ENCODE peak calls at places on chromosomes 7 and 10, in six cellular contexts. One of them, this sample, is unnamed.

GRCh38 chr10:97991875-97992274 is 38.5 kb downstream of the CRTAC1 start:
- DNase-seq in mesothelial cell of epicardium: no peak
- DNase-seq in lower lobe of right lung: no peak
- DNase-seq in GM13977: no peak
- DNase-seq in cardiac fibroblast: peak
- DNase-seq in activated T-helper 1 cell treated with anti-CD3 and anti-CD28 coated beads, Interleukin-2, amount 50 U/mL, for 16 hours: no peak
- DNase-seq in this sample: peak

GRCh38 chr10:28391283-28391682 is 88.4 kb upstream of the MPP7 start:
- DNase-seq in mesothelial cell of epicardium: no peak
- DNase-seq in lower lobe of right lung: no peak
- DNase-seq in GM13977: no peak
- DNase-seq in cardiac fibroblast: no peak
- DNase-seq in activated T-helper 1 cell treated with anti-CD3 and anti-CD28 coated beads, Interleukin-2, amount 50 U/mL, for 16 hours: no peak
- DNase-seq in this sample: no peak

GRCh38 chr7:130430841-130431713 is 9.7 kb downstream of the CEP41 start:
- DNase-seq in mesothelial cell of epicardium: no peak
- DNase-seq in lower lobe of right lung: no peak
- DNase-seq in GM13977: no peak
- DNase-seq in cardiac fibroblast: peak
- DNase-seq in activated T-helper 1 cell treated with anti-CD3 and anti-CD28 coated beads, Interleukin-2, amount 50 U/mL, for 16 hours: no peak
- DNase-seq in this sample: no peak

GRCh38 chr10:91856637-91857036 is 52.6 kb downstream of the FGFBP3 start:
- DNase-seq in mesothelial cell of epicardium: no peak
- DNase-seq in lower lobe of right lung: no peak
- DNase-seq in GM13977: no peak
- DNase-seq in cardiac fibroblast: peak
- DNase-seq in activated T-helper 1 cell treated with anti-CD3 and anti-CD28 coated beads, Interleukin-2, amount 50 U/mL, for 16 hours: no peak
- DNase-seq in this sample: peak

GRCh38 chr7:54839538-54840213 is 80.7 kb upstream of the SEC61G start:
- DNase-seq in mesothelial cell of epicardium: no peak
- DNase-seq in lower lobe of right lung: peak
- DNase-seq in GM13977: no peak
- DNase-seq in cardiac fibroblast: peak
- DNase-seq in activated T-helper 1 cell treated with anti-CD3 and anti-CD28 coated beads, Interleukin-2, amount 50 U/mL, for 16 hours: no peak
- DNase-seq in this sample: peak

GRCh38 chr7:98807306-98807880 is 62.4 kb downstream of the TMEM130 start:
- DNase-seq in mesothelial cell of epicardium: no peak
- DNase-seq in lower lobe of right lung: no peak
- DNase-seq in GM13977: no peak
- DNase-seq in cardiac fibroblast: peak
- DNase-seq in activated T-helper 1 cell treated with anti-CD3 and anti-CD28 coated beads, Interleukin-2, amount 50 U/mL, for 16 hours: no peak
- DNase-seq in this sample: no peak

GRCh38 chr7:23347682-23348180 is 48.6 kb downstream of the MALSU1 start:
- DNase-seq in mesothelial cell of epicardium: no peak
- DNase-seq in lower lobe of right lung: no peak
- DNase-seq in GM13977: no peak
- DNase-seq in cardiac fibroblast: peak
- DNase-seq in activated T-helper 1 cell treated with anti-CD3 and anti-CD28 coated beads, Interleukin-2, amount 50 U/mL, for 16 hours: no peak
- DNase-seq in this sample: peak

GRCh38 chr10:48742891-48743845 is 58.5 kb downstream of the WDFY4 start:
- DNase-seq in mesothelial cell of epicardium: no peak
- DNase-seq in lower lobe of right lung: no peak
- DNase-seq in GM13977: peak
- DNase-seq in cardiac fibroblast: no peak
- DNase-seq in activated T-helper 1 cell treated with anti-CD3 and anti-CD28 coated beads, Interleukin-2, amount 50 U/mL, for 16 hours: no peak
- DNase-seq in this sample: no peak

GRCh38 chr10:132272061-132272766 is 35.5 kb downstream of the STK32C start:
- DNase-seq in mesothelial cell of epicardium: peak
- DNase-seq in lower lobe of right lung: peak
- DNase-seq in GM13977: no peak
- DNase-seq in cardiac fibroblast: peak
- DNase-seq in activated T-helper 1 cell treated with anti-CD3 and anti-CD28 coated beads, Interleukin-2, amount 50 U/mL, for 16 hours: no peak
- DNase-seq in this sample: no peak

GRCh38 chr7:4226166-4226857 is 455.8 kb upstream of the FOXK1 start:
- DNase-seq in mesothelial cell of epicardium: no peak
- DNase-seq in lower lobe of right lung: no peak
- DNase-seq in GM13977: no peak
- DNase-seq in cardiac fibroblast: no peak
- DNase-seq in activated T-helper 1 cell treated with anti-CD3 and anti-CD28 coated beads, Interleukin-2, amount 50 U/mL, for 16 hours: no peak
- DNase-seq in this sample: no peak

GRCh38 chr10:102515724-102516123 is 12.0 kb downstream of the SUFU start:
- DNase-seq in mesothelial cell of epicardium: no peak
- DNase-seq in lower lobe of right lung: no peak
- DNase-seq in GM13977: no peak
- DNase-seq in cardiac fibroblast: no peak
- DNase-seq in activated T-helper 1 cell treated with anti-CD3 and anti-CD28 coated beads, Interleukin-2, amount 50 U/mL, for 16 hours: no peak
- DNase-seq in this sample: no peak

GRCh38 chr10:59682986-59683937 is 26.4 kb downstream of the SLC16A9 start:
- DNase-seq in mesothelial cell of epicardium: no peak
- DNase-seq in lower lobe of right lung: no peak
- DNase-seq in GM13977: no peak
- DNase-seq in cardiac fibroblast: no peak
- DNase-seq in activated T-helper 1 cell treated with anti-CD3 and anti-CD28 coated beads, Interleukin-2, amount 50 U/mL, for 16 hours: no peak
- DNase-seq in this sample: no peak

GRCh38 chr7:101870361-101871062 is 53.1 kb downstream of the CUX1 start:
- DNase-seq in mesothelial cell of epicardium: no peak
- DNase-seq in lower lobe of right lung: no peak
- DNase-seq in GM13977: no peak
- DNase-seq in cardiac fibroblast: no peak
- DNase-seq in activated T-helper 1 cell treated with anti-CD3 and anti-CD28 coated beads, Interleukin-2, amount 50 U/mL, for 16 hours: no peak
- DNase-seq in this sample: no peak

GRCh38 chr7:129652914-129653313 is 41.4 kb downstream of the NRF1 start:
- DNase-seq in mesothelial cell of epicardium: no peak
- DNase-seq in lower lobe of right lung: no peak
- DNase-seq in GM13977: no peak
- DNase-seq in cardiac fibroblast: no peak
- DNase-seq in activated T-helper 1 cell treated with anti-CD3 and anti-CD28 coated beads, Interleukin-2, amount 50 U/mL, for 16 hours: no peak
- DNase-seq in this sample: peak

GRCh38 chr7:92932450-92932849 is 96.1 kb upstream of the CDK6 start:
- DNase-seq in mesothelial cell of epicardium: no peak
- DNase-seq in lower lobe of right lung: no peak
- DNase-seq in GM13977: no peak
- DNase-seq in cardiac fibroblast: no peak
- DNase-seq in activated T-helper 1 cell treated with anti-CD3 and anti-CD28 coated beads, Interleukin-2, amount 50 U/mL, for 16 hours: no peak
- DNase-seq in this sample: no peak

GRCh38 chr10:76444034-76444800 is 1012.8 kb downstream of the LRMDA start:
- DNase-seq in mesothelial cell of epicardium: no peak
- DNase-seq in lower lobe of right lung: no peak
- DNase-seq in GM13977: no peak
- DNase-seq in cardiac fibroblast: peak
- DNase-seq in activated T-helper 1 cell treated with anti-CD3 and anti-CD28 coated beads, Interleukin-2, amount 50 U/mL, for 16 hours: no peak
- DNase-seq in this sample: no peak

GRCh38 chr10:97511711-97512445 is 13.2 kb downstream of the UBTD1 start:
- DNase-seq in mesothelial cell of epicardium: no peak
- DNase-seq in lower lobe of right lung: no peak
- DNase-seq in GM13977: no peak
- DNase-seq in cardiac fibroblast: no peak
- DNase-seq in activated T-helper 1 cell treated with anti-CD3 and anti-CD28 coated beads, Interleukin-2, amount 50 U/mL, for 16 hours: no peak
- DNase-seq in this sample: no peak

GRCh38 chr7:157469181-157470016 is 132.6 kb downstream of the DNAJB6 start:
- DNase-seq in mesothelial cell of epicardium: no peak
- DNase-seq in lower lobe of right lung: no peak
- DNase-seq in GM13977: no peak
- DNase-seq in cardiac fibroblast: no peak
- DNase-seq in activated T-helper 1 cell treated with anti-CD3 and anti-CD28 coated beads, Interleukin-2, amount 50 U/mL, for 16 hours: no peak
- DNase-seq in this sample: no peak

GRCh38 chr7:3844545-3845151 is 543.6 kb downstream of the SDK1 start:
- DNase-seq in mesothelial cell of epicardium: no peak
- DNase-seq in lower lobe of right lung: no peak
- DNase-seq in GM13977: no peak
- DNase-seq in cardiac fibroblast: no peak
- DNase-seq in activated T-helper 1 cell treated with anti-CD3 and anti-CD28 coated beads, Interleukin-2, amount 50 U/mL, for 16 hours: no peak
- DNase-seq in this sample: no peak

GRCh38 chr7:44149571-44150465 is 8.7 kb upstream of the MYL7 start:
- DNase-seq in mesothelial cell of epicardium: no peak
- DNase-seq in lower lobe of right lung: no peak
- DNase-seq in GM13977: no peak
- DNase-seq in cardiac fibroblast: peak
- DNase-seq in activated T-helper 1 cell treated with anti-CD3 and anti-CD28 coated beads, Interleukin-2, amount 50 U/mL, for 16 hours: no peak
- DNase-seq in this sample: no peak

GRCh38 chr10:129758591-129759021 is 205.5 kb downstream of the EBF3 start:
- DNase-seq in mesothelial cell of epicardium: no peak
- DNase-seq in lower lobe of right lung: peak
- DNase-seq in GM13977: no peak
- DNase-seq in cardiac fibroblast: no peak
- DNase-seq in activated T-helper 1 cell treated with anti-CD3 and anti-CD28 coated beads, Interleukin-2, amount 50 U/mL, for 16 hours: no peak
- DNase-seq in this sample: no peak

GRCh38 chr10:8306685-8307364 is 252.3 kb downstream of the GATA3 start:
- DNase-seq in mesothelial cell of epicardium: no peak
- DNase-seq in lower lobe of right lung: no peak
- DNase-seq in GM13977: no peak
- DNase-seq in cardiac fibroblast: no peak
- DNase-seq in activated T-helper 1 cell treated with anti-CD3 and anti-CD28 coated beads, Interleukin-2, amount 50 U/mL, for 16 hours: no peak
- DNase-seq in this sample: no peak

GRCh38 chr7:6448943-6449543 is 1.3 kb upstream of the DAGLB start:
- DNase-seq in mesothelial cell of epicardium: no peak
- DNase-seq in lower lobe of right lung: peak
- DNase-seq in GM13977: no peak
- DNase-seq in cardiac fibroblast: no peak
- DNase-seq in activated T-helper 1 cell treated with anti-CD3 and anti-CD28 coated beads, Interleukin-2, amount 50 U/mL, for 16 hours: no peak
- DNase-seq in this sample: no peak

This sample was measured in activated naive CD4-positive, alpha-beta T cell treated with anti-CD3 and anti-CD28 coated beads for 36 hours.